ENCODE peak calls at places on chromosome 1, in four cellular contexts. Z is T-helper 1 cell, A is iPS-NIHi11, D is neural progenitor cell. S is an unnamed sample.

GRCh38 chr1:89545264-89546038 is 20.8 kb downstream of the LRRC8B start:
- DNase-seq in A (no peak), D (no peak), Z (peak; percentile 62), S (no peak)

GRCh38 chr1:53420331-53420730 is 38.9 kb upstream of the DMRTB1 start:
- DNase-seq in Z (no peak), D (no peak), A (no peak), S (no peak)

GRCh38 chr1:175725684-175726083 is 17.7 kb downstream of the TNR start:
- DNase-seq in A (peak; percentile 66), D (peak; percentile 83), Z (no peak), S (no peak)

GRCh38 chr1:19203440-19203839 is 6.6 kb downstream of the UBR4 start:
- DNase-seq in D (no peak), A (no peak), Z (no peak), S (no peak)

GRCh38 chr1:201539561-201540404 is 856 bp downstream of the NAV1 start:
- DNase-seq in D (peak; percentile 73), Z (no peak), A (peak; percentile 51), S (no peak)

GRCh38 chr1:24872446-24872845 is 57.6 kb downstream of the RUNX3 start:
- DNase-seq in D (no peak), A (no peak), Z (no peak), S (no peak)

GRCh38 chr1:90831910-90832309 is 114.8 kb upstream of the BARHL2 start:
- DNase-seq in Z (no peak), A (no peak), D (no peak), S (no peak)

GRCh38 chr1:15525043-15525958 is 1.3 kb upstream of the CASP9 start:
- DNase-seq in A (peak; percentile 86), Z (peak; percentile 11), D (peak; percentile 99), S (peak; percentile 85)

GRCh38 chr1:203551550-203551949 is 57.6 kb downstream of the OPTC start:
- DNase-seq in D (no peak), A (no peak), Z (no peak), S (no peak)

GRCh38 chr1:59892836-59893811 is 33.4 kb downstream of the CYP2J2 start:
- DNase-seq in D (no peak), A (peak; percentile 16), Z (no peak), S (no peak)

GRCh38 chr1:197440730-197441129 is 172.7 kb downstream of the CRB1 start:
- DNase-seq in Z (no peak), D (no peak), A (no peak), S (no peak)

GRCh38 chr1:24902471-24902891 is 27.6 kb downstream of the RUNX3 start:
- DNase-seq in D (no peak), Z (no peak), A (no peak), S (no peak)

GRCh38 chr1:228646717-228647522 is 88.4 kb upstream of the RHOU start:
- DNase-seq in Z (peak; percentile 64), A (no peak), D (peak; percentile 60), S (no peak)

GRCh38 chr1:234724517-234725176 is 114.7 kb upstream of the IRF2BP2 start:
- DNase-seq in Z (no peak), D (peak; percentile 32), A (peak; percentile 49), S (peak; percentile 75)

GRCh38 chr1:243420369-243420768 is 164.5 kb downstream of the SDCCAG8 start:
- DNase-seq in Z (no peak), D (no peak), A (no peak), S (no peak)

GRCh38 chr1:112715264-112716053 is at the start of gene PPM1J:
- DNase-seq in D (peak; percentile 92), Z (peak; percentile 96), A (peak; percentile 97), S (peak; percentile 93)

GRCh38 chr1:12040457-12041051 is 21.3 kb downstream of the MIIP start:
- DNase-seq in A (no peak), Z (peak; percentile 56), D (peak; percentile 64), S (no peak)

GRCh38 chr1:11331036-11331765 is 58.2 kb downstream of the UBIAD1 start:
- DNase-seq in D (no peak), A (no peak), Z (no peak), S (no peak)

GRCh38 chr1:41975121-41975520 is 56.4 kb upstream of the HIVEP3 start:
- DNase-seq in Z (no peak), A (no peak), D (no peak), S (no peak)

GRCh38 chr1:28411656-28412055 is 42.1 kb downstream of the PHACTR4 start:
- DNase-seq in Z (no peak), A (no peak), D (no peak), S (no peak)

GRCh38 chr1:6101826-6102225 is 56.1 kb downstream of the KCNAB2 start:
- DNase-seq in A (no peak), Z (no peak), D (no peak), S (no peak)

GRCh38 chr1:192700834-192701271 is 64.9 kb downstream of the RGS13 start:
- DNase-seq in A (no peak), D (no peak), Z (no peak), S (peak; percentile 10)

GRCh38 chr1:111463029-111463683 is 10.6 kb upstream of the C1orf162 start:
- DNase-seq in D (no peak), Z (no peak), A (no peak), S (no peak)

GRCh38 chr1:228032041-228032440 is 25.2 kb downstream of the WNT3A start:
- DNase-seq in D (no peak), Z (no peak), A (no peak), S (no peak)

GRCh38 chr1:42085596-42085995 is 67.6 kb upstream of the GUCA2B start:
- DNase-seq in D (no peak), A (peak; percentile 19), Z (no peak), S (no peak)

GRCh38 chr1:15103211-15103610 is 50.3 kb upstream of the TMEM51 start:
- DNase-seq in D (no peak), A (no peak), Z (no peak), S (no peak)

GRCh38 chr1:98055457-98055856 is 134.6 kb upstream of the DPYD start:
- DNase-seq in D (no peak), Z (no peak), A (no peak), S (no peak)

GRCh38 chr1:204304067-204304466 is 55.7 kb downstream of the PLEKHA6 start:
- DNase-seq in D (peak; percentile 68), A (peak; percentile 70), Z (no peak), S (no peak)

GRCh38 chr1:239816090-239816812 is 275.4 kb upstream of the FMN2 start:
- DNase-seq in Z (no peak), D (peak; percentile 21), A (peak; percentile 70), S (peak; percentile 31)

GRCh38 chr1:41312991-41313645 is 48.1 kb upstream of the FOXO6 start:
- DNase-seq in A (no peak), Z (no peak), D (no peak), S (no peak)

GRCh38 chr1:211910917-211911485 is 80.4 kb upstream of the LPGAT1 start:
- DNase-seq in Z (no peak), A (no peak), D (no peak), S (no peak)

GRCh38 chr1:64042331-64043100 is 160.9 kb upstream of the UBE2U start:
- DNase-seq in Z (no peak), D (peak; percentile 11), A (no peak), S (no peak)

GRCh38 chr1:205620269-205620668 is 11.5 kb downstream of the ELK4 start:
- DNase-seq in D (no peak), Z (no peak), A (no peak), S (no peak)

GRCh38 chr1:6991271-6991670 is 206.0 kb downstream of the CAMTA1 start:
- DNase-seq in A (no peak), D (no peak), Z (no peak), S (no peak)

GRCh38 chr1:66760506-66760905 is 8.2 kb downstream of the DYNLT5 start:
- DNase-seq in D (no peak), Z (no peak), A (no peak), S (no peak)

S was measured in HuH-7.5.